ENCODE peak calls at places on chromosomes 16 and 17, in four cellular contexts. K is GM12878, W is HepG2, M is H1. U is an unnamed sample.

GRCh38 chr16:15983898-15984297 is 34.5 kb downstream of the ABCC1 start:
- DNase-seq in K (no peak), W (no peak), M (no peak), U (no peak)

GRCh38 chr16:55662641-55663040 is 6.9 kb downstream of the SLC6A2 start:
- DNase-seq in K (no peak), W (no peak), M (no peak), U (no peak)

GRCh38 chr16:66692341-66692740 is 4.2 kb downstream of the CMTM4 start:
- DNase-seq in K (no peak), W (no peak), M (no peak), U (no peak)

GRCh38 chr17:74387365-74388218 is 20.3 kb downstream of the GPR142 start:
- DNase-seq in K (no peak), W (no peak), M (no peak), U (no peak)

GRCh38 chr17:37650419-37651003 is 7.3 kb upstream of the DDX52 start:
- DNase-seq in K (no peak), W (peak), M (no peak), U (peak)

GRCh38 chr16:20833081-20833480 is 26.8 kb downstream of the REXO5 start:
- DNase-seq in K (no peak), W (no peak), M (no peak), U (no peak)

GRCh38 chr17:37485938-37486570 is 3.6 kb upstream of the DUSP14 start:
- DNase-seq in K (no peak), W (no peak), M (no peak), U (no peak)

GRCh38 chr17:72619976-72620650 is 472.4 kb downstream of the SLC39A11 start:
- DNase-seq in K (no peak), W (peak), M (no peak), U (no peak)

GRCh38 chr17:78360371-78361226 is 722 bp upstream of the SOCS3 start:
- DNase-seq in K (no peak), W (peak), M (peak), U (peak)

GRCh38 chr17:67212716-67213417 is 32.1 kb downstream of the HELZ start:
- DNase-seq in K (no peak), W (no peak), M (no peak), U (no peak)

GRCh38 chr17:7133424-7133823 is 18.8 kb upstream of the ASGR2 start:
- DNase-seq in K (peak), W (peak), M (no peak), U (peak)

GRCh38 chr16:27455700-27456099 is 53.7 kb downstream of the IL21R start:
- DNase-seq in K (no peak), W (no peak), M (no peak), U (no peak)

GRCh38 chr17:16352303-16352837 is 899 bp downstream of the CENPV start:
- DNase-seq in K (no peak), W (peak), M (no peak), U (no peak)

GRCh38 chr16:27640277-27640600 is 90.3 kb downstream of the KATNIP start:
- DNase-seq in K (no peak), W (no peak), M (peak), U (no peak)

GRCh38 chr17:43134774-43135453 is 9.8 kb upstream of the BRCA1 start:
- DNase-seq in K (no peak), W (peak), M (no peak), U (no peak)

GRCh38 chr16:11254913-11255736 is 879 bp downstream of the SOCS1 start:
- DNase-seq in K (no peak), W (no peak), M (no peak), U (no peak)

GRCh38 chr16:70454221-70455034 is at the start of gene FCSK:
- DNase-seq in K (no peak), W (peak), M (no peak), U (peak)

GRCh38 chr17:59234631-59235030 is 14.3 kb downstream of the GDPD1 start:
- DNase-seq in K (no peak), W (no peak), M (no peak), U (no peak)

GRCh38 chr17:41665566-41666335 is 22.9 kb upstream of the EIF1 start:
- DNase-seq in K (peak), W (peak), M (no peak), U (no peak)

GRCh38 chr16:35140293-35140986 is 1681.0 kb downstream of the TP53TG3F start:
- DNase-seq in K (no peak), W (no peak), M (no peak), U (no peak)
- TF ChIP-seq SUZ12 in K (no peak), W (no peak), M (no peak), U (no peak)

GRCh38 chr17:34979650-34980352 is 511 bp upstream of the LIG3 start:
- DNase-seq in K (no peak), W (peak), M (no peak), U (no peak)
- H3K4me3 ChIP-seq in K (peak), W (peak), M (peak), U (peak)

GRCh38 chr16:6484121-6484520 is 848.5 kb upstream of the RBFOX1 start:
- DNase-seq in K (no peak), W (no peak), M (no peak), U (no peak)

GRCh38 chr16:6481894-6482293 is 850.8 kb upstream of the RBFOX1 start:
- DNase-seq in K (no peak), W (no peak), M (no peak), U (no peak)

GRCh38 chr16:6484931-6485330 is 847.7 kb upstream of the RBFOX1 start:
- DNase-seq in K (no peak), W (no peak), M (no peak), U (no peak)

GRCh38 chr16:6483634-6484033 is 849.0 kb upstream of the RBFOX1 start:
- DNase-seq in K (no peak), W (no peak), M (no peak), U (peak)

DNA sequence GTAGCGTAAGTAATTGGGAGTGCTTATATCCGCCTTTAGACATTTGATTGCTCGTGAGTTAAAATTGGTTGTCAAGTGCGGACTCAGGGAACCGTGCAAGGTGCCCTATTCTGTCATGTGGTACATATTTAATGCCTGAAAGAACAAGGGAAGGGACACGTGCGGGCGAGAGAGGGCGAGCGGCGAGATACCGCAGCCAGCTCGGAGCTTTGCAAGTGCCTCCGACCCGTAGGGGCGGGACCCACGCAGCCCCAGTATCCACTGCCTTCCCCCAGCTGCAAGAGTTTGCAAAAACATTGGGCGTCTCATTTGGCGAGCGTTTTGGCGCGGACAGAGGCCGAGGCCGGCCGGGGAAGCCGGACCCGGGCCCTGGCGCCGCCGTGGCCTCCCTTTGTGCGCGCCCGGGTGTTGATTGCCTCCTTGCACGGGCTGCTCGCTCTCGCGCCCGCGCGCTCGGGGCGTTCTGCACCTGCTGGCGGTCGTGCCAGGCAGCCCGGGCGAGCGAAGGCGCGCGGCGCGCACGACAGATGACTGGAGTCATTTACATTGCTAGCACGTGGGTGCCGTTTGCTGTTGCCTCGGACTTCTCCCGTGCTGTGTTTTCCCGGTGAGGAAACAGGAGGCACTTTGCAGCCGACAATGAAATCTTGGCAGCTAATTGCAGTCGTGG is 849.6 kb upstream of the RBFOX1 start:
- DNase-seq in K (no peak), W (no peak), M (no peak), U (no peak)
- TF ChIP-seq ZNF274 in K (no peak), W (no peak), M (no peak), U (no peak)

DNA sequence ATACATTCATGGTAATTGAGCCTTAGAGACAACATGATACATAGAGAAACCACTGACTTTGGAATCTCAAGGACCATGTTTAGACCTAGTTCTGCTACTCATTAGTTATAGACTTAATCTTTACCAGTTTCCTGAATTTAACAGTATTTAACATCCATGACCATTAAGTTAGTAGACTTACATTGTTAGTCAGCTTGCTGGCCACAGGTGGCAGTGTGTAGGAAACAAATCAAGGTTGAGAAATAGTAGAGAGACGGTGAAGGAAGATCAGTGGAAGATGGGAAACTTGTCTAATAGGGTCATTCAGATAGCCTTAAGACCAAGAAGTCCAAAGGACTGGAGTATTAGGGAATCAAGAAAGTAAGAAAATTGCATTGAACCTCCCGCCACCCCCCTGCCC is 31.0 kb downstream of the OMG start:
- DNase-seq in K (no peak), W (no peak), M (no peak), U (no peak)
- TF ChIP-seq SUZ12 in K (no peak), W (no peak), M (no peak), U (no peak)

GRCh38 chr17:40067710-40068109 is 4.9 kb downstream of the THRA start:
- DNase-seq in K (no peak), W (no peak), M (no peak), U (no peak)

GRCh38 chr17:40069751-40070643 is 7.2 kb downstream of the THRA start:
- DNase-seq in K (no peak), W (no peak), M (no peak), U (no peak)

GRCh38 chr17:40068584-40068916 is 5.8 kb downstream of the THRA start:
- DNase-seq in K (no peak), W (no peak), M (no peak), U (no peak)

GRCh38 chr17:40068917-40069750 is 6.4 kb downstream of the THRA start:
- DNase-seq in K (peak), W (no peak), M (no peak), U (no peak)

GRCh38 chr17:40068129-40068581 is 5.4 kb downstream of the THRA start:
- DNase-seq in K (no peak), W (no peak), M (no peak), U (no peak)
- H3K4me3 ChIP-seq in K (no peak), W (no peak), M (no peak), U (no peak)

DNA sequence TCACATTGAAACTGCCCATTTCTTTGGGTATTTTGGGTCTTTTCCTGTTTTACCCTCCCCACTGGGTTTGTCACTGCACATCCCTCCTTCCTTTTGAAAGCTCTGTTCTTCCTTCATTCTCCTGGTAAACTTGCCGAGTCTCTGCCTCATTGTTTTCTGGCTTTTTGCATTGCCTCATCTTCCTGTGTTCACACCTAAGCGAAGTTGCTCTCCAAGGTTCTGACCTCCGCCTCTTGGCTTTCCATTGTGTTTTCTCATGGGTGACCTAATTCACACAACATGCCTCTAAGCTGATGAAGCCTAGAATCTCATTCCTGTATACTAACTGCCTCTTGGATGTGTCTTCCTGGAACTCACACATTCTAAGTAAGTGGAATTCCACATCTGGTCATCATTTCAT is 1096.1 kb upstream of the EEF2KMT start:
- DNase-seq in K (no peak), W (peak), M (peak), U (peak)
- TF ChIP-seq ZNF274 in K (no peak), W (no peak), M (no peak), U (no peak)

GRCh38 chr17:32261937-32262510 is 3.6 kb upstream of the RHBDL3 start:
- DNase-seq in K (no peak), W (no peak), M (no peak), U (no peak)
- TF ChIP-seq SUZ12 in K (no peak), W (no peak), M (no peak), U (no peak)